ENCODE peak calls at places on chromosome 10, in four cellular contexts. S is kidney epithelial cell, F is progenitor cell of endocrine pancreas, O is hepatocyte. Y is an unnamed sample.

GRCh38 chr10:25627606-25628005 is 306.4 kb upstream of the MYO3A start:
- DNase-seq in F (no peak), O (no peak), S (no peak), Y (no peak)

GRCh38 chr10:132110713-132111112 is 45.0 kb downstream of the JAKMIP3 start:
- DNase-seq in F (no peak), S (no peak), O (no peak), Y (no peak)

GRCh38 chr10:61897671-61898434 is 3.6 kb upstream of the ARID5B start:
- DNase-seq in F (no peak), S (no peak), O (peak), Y (no peak)

GRCh38 chr10:96512997-96513685 is 585 bp downstream of the TLL2 start:
- DNase-seq in F (peak), O (peak), S (no peak), Y (no peak)

GRCh38 chr10:51086695-51087094 is 12.4 kb downstream of the PRKG1 start:
- DNase-seq in S (no peak), O (no peak), F (no peak), Y (no peak)

GRCh38 chr10:119306514-119306951 is 99.2 kb downstream of the GRK5 start:
- DNase-seq in O (peak), S (no peak), F (no peak), Y (no peak)

GRCh38 chr10:131134001-131134576 is 177.4 kb downstream of the TCERG1L start:
- DNase-seq in F (no peak), O (no peak), S (no peak), Y (no peak)

GRCh38 chr10:124849111-124849773 is 47.6 kb downstream of the ABRAXAS2 start:
- DNase-seq in F (no peak), O (no peak), S (no peak), Y (no peak)

GRCh38 chr10:92773776-92774175 is 74.5 kb upstream of the EXOC6 start:
- DNase-seq in F (no peak), S (no peak), O (no peak), Y (no peak)
- TF ChIP-seq CTCF in F (no peak), S (no peak), O (no peak), Y (no peak)

GRCh38 chr10:94678475-94678874 is 5.1 kb upstream of the CYP2C18 start:
- DNase-seq in O (no peak), F (no peak), S (no peak), Y (no peak)

GRCh38 chr10:94673614-94674321 is 9.8 kb upstream of the CYP2C18 start:
- DNase-seq in S (no peak), F (no peak), O (peak), Y (no peak)

GRCh38 chr10:94683214-94684054 is at the start of gene CYP2C18:
- DNase-seq in O (peak), S (no peak), F (no peak), Y (no peak)

GRCh38 chr10:94680544-94680943 is 3.0 kb upstream of the CYP2C18 start:
- DNase-seq in O (peak), S (peak), F (no peak), Y (no peak)

GRCh38 chr10:94677691-94678090 is 5.8 kb upstream of the CYP2C18 start:
- DNase-seq in S (no peak), F (no peak), O (peak), Y (no peak)
- TF ChIP-seq CTCF in S (peak), F (peak), O (peak), Y (peak)

DNA sequence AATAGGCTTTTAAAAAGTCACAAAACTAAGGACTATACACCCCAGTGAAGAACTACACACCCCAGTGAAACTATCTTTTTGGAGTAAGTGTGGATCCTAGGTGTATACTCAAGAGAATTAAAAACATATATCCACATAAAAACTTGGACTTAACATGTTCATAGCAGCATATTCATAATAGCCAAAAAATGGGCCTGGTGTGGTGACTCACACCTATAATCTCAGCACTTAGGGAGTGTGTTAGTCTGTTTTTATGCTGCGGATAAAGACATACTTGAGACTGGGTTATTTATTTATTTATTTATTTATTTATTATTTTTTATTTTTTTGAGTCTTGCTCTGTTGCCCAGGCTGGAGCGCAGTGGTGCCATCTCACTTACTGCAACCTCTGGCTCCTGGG is 19.0 kb upstream of the COMTD1 start:
- DNase-seq in S (no peak), F (no peak), O (no peak), Y (no peak)
- TF ChIP-seq CTCF in S (no peak), F (no peak), O (no peak), Y (no peak)

GRCh38 chr10:5869156-5869555 is 20.5 kb downstream of the ANKRD16 start:
- DNase-seq in F (no peak), S (no peak), O (no peak), Y (no peak)

GRCh38 chr10:5871596-5871995 is 18.1 kb downstream of the ANKRD16 start:
- DNase-seq in O (no peak), F (no peak), S (no peak), Y (no peak)

GRCh38 chr10:5876181-5876768 is 13.4 kb downstream of the ANKRD16 start:
- DNase-seq in S (no peak), O (no peak), F (no peak), Y (no peak)

DNA sequence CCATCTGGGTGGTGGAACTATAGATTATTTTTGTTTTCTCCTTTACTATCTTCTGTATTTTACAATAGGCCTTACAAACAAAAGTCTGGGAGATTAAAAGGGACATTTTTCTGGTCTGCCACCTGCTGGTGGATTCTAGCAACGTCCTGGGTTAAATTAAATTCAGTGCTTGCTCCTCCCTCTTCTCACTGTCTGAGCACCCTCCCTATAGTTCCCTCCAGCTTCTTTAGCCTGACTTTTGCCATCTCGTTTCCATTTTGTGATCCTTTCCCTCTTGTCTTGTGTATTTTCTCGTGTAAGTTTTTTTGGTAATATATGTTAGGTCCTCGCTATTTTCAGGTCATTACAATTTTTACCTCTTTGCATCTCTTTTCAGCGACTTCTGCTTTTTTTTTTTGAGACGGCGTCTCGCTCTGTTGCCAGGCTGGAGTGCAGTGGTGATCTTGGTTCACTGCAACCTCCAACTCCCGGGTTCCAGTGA is 16.1 kb downstream of the ANKRD16 start:
- DNase-seq in F (peak), S (no peak), O (peak), Y (no peak)
- TF ChIP-seq CTCF in F (peak), S (peak), O (peak), Y (peak)

GRCh38 chr10:11706911-11707567 is 35.1 kb upstream of the ECHDC3 start:
- DNase-seq in F (no peak), S (no peak), O (no peak), Y (no peak)
- TF ChIP-seq CTCF in F (peak), S (peak), O (no peak), Y (peak)

DNA sequence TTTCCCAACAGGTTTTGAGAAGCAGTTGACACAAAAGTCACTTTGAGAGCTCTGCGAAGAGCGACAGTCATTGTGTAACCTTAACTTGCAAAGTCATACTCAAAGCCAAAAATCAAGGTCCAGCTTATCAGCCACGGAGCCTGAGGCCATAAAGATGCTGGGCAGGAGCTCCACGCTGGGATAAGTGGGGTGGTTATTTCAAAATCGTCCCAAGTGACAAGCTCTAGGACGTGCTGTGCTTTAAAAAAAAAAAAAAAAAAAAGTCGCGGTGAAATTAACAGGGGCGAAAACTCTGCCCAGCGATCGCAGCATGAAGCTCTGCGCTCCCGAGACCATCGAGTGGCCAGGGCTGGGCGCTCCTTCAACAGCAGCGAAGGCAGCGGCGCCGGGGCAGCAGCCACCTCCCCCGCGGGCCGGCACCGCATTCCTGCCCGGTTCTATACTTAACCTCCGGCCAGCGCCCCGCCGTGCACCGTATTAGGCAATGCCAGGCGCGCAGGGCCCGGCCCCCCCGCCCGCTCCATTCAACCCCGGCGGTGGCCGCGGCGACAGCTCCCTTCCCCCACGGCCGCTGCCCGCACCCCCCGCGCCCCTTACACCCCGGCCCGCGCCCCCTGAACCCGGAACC is 657 bp downstream of the HACD1 start:
- DNase-seq in S (peak), F (peak), O (peak), Y (no peak)
- TF ChIP-seq CTCF in S (no peak), F (no peak), O (no peak), Y (no peak)

DNA sequence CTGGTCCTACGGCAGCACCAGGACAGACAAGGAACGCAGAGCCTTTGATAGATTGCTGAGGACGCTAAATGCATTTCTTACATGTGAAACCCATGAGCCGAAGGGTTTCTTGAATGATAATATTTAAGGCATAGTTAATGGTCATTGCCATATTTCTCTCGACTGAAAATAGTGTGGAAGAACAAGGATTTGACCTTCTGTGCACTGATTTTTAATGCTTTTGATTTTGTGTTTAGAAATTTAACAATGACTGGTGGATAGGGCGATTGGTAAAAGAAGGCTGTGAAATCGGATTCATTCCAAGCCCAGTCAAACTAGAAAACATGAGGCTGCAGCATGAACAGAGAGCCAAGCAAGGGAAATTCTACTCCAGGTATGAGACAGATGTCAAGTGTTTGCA is 150.8 kb downstream of the NSUN6 start:
- DNase-seq in S (no peak), O (no peak), F (no peak), Y (no peak)
- TF ChIP-seq CTCF in S (no peak), O (no peak), F (no peak), Y (no peak)

GRCh38 chr10:35336084-35336831 is at the start of gene CCNY:
- DNase-seq in F (peak), S (no peak), O (peak), Y (peak)

GRCh38 chr10:35335133-35335532 is 1.2 kb upstream of the CCNY start:
- DNase-seq in S (no peak), O (no peak), F (no peak), Y (no peak)

GRCh38 chr10:35339946-35340345 is 3.6 kb downstream of the CCNY start:
- DNase-seq in S (no peak), F (no peak), O (no peak), Y (no peak)

GRCh38 chr10:35335718-35336083 is 608 bp upstream of the CCNY start:
- DNase-seq in S (no peak), O (peak), F (no peak), Y (no peak)

DNA sequence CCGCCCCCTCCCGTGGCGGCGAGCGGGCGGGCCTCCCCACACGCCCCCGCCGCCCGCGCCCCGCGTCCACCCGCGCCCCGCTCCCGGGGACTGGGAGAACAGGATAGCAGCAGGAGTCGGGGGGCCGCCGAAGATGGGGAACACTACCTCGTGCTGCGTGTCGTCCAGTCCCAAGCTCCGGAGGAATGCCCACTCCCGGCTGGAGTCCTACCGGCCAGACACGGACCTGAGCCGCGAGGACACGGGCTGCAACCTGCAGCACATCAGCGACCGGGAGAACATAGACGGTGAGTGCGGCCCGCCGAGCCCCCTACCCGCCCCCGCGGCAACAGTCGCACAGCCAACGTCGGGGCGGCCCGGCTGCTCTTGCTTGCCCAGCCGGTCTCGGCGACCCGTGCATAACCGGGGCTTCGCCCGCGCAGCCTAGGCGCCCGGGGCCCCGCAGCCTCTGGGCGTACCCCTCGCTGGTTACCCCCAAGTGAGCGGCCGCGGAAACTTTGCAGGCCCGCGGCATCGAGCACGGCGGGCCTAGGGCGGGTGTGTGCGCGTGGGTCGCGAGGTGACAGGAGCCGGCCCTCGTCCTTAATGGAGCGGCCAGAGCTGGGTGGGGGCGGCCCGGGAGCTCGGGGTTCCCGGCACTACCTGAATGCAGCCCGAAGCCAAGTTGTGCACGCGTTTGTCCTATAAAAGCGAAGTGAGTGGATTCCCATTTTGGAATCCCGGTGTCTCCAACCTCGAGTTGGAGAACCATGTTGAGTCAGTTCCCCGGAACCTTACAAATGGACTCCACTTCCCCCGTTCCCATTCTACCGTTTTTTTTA is 822 bp downstream of the CCNY start:
- DNase-seq in O (peak), F (peak), S (no peak), Y (peak)
- TF ChIP-seq CTCF in O (no peak), F (no peak), S (no peak), Y (no peak)

GRCh38 chr10:11097686-11098085 is 80.0 kb downstream of the CELF2 start:
- DNase-seq in S (no peak), O (no peak), F (no peak), Y (no peak)
- TF ChIP-seq CTCF in S (no peak), O (no peak), F (no peak), Y (no peak)

GRCh38 chr10:78169214-78169613 is 135.6 kb downstream of the RPS24 start:
- DNase-seq in S (no peak), F (no peak), O (no peak), Y (no peak)

GRCh38 chr10:78164687-78165086 is 131.0 kb downstream of the RPS24 start:
- DNase-seq in O (no peak), F (no peak), S (no peak), Y (no peak)

GRCh38 chr10:78165172-78165571 is 131.5 kb downstream of the RPS24 start:
- DNase-seq in F (no peak), S (no peak), O (no peak), Y (no peak)

GRCh38 chr10:78162867-78163266 is 129.2 kb downstream of the RPS24 start:
- DNase-seq in S (no peak), O (no peak), F (no peak), Y (no peak)

DNA sequence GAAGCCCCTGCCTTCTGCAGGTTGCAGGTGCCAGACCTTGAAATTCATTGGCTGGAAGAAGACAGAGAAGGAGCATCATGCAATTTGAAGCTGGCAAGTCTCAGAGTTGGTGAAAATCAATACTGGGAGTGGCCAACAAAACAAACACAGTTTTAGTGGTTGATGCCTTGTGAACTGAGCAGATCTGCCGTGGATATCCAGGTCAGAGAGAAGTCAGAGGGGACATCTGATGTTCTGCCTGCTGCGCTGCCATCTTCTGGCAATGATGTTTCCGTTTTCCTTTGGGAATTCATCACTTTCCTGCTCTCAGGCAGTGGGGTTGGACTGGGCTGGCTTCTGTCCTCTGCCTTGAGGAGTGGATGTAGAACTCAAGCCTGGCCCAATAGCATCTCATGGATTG is 132.0 kb downstream of the RPS24 start:
- DNase-seq in S (no peak), F (no peak), O (peak), Y (no peak)
- TF ChIP-seq CTCF in S (peak), F (peak), O (peak), Y (peak)

Y was measured in chondrocyte.